ENCODE peak calls at places on chromosomes 3 and 15, in four cellular contexts. U is CD8-positive, alpha-beta T cell; B is astrocyte of the spinal cord; Q is pancreas. M is an unnamed sample.

GRCh38 chr3:97958396-97958795 is 13.8 kb downstream of the RIOX2 start:
- DNase-seq in B (no peak), U (no peak), Q (no peak), M (no peak)

GRCh38 chr3:195900426-195901355 is 7.7 kb downstream of the TNK2 start:
- DNase-seq in B (peak; percentile 72), U (no peak), Q (no peak), M (no peak)

GRCh38 chr3:128458746-128459450 is 7.8 kb downstream of the DNAJB8 start:
- DNase-seq in B (no peak), Q (no peak), U (no peak), M (no peak)

GRCh38 chr3:137763594-137763938 is 549 bp upstream of the SOX14 start:
- DNase-seq in U (no peak), Q (no peak), B (no peak), M (no peak)

GRCh38 chr3:70716832-70717231 is 404.4 kb upstream of the MDFIC2 start:
- DNase-seq in U (no peak), B (peak; percentile 56), Q (no peak), M (no peak)

GRCh38 chr3:163561151-163561550 is 1517.1 kb downstream of the SI start:
- DNase-seq in U (no peak), B (no peak), Q (no peak), M (no peak)

GRCh38 chr15:61184431-61184830 is 44.7 kb downstream of the RORA start:
- DNase-seq in U (no peak), B (no peak), Q (no peak), M (no peak)

GRCh38 chr3:5275529-5275928 is 88.0 kb downstream of the EDEM1 start:
- DNase-seq in U (no peak), B (peak; percentile 71), Q (no peak), M (no peak)

GRCh38 chr3:173825731-173826130 is 428.2 kb downstream of the NLGN1 start:
- DNase-seq in U (no peak), Q (no peak), B (peak; percentile 29), M (no peak)

GRCh38 chr15:70065006-70065722 is 32.6 kb downstream of the TLE3 start:
- DNase-seq in Q (peak; percentile 83), B (no peak), U (no peak), M (no peak)

GRCh38 chr3:8651418-8652322 is 7.1 kb upstream of the SSUH2 start:
- DNase-seq in U (no peak), B (no peak), Q (no peak), M (no peak)

GRCh38 chr3:101026244-101026643 is 33.0 kb upstream of the ABI3BP start:
- DNase-seq in B (no peak), U (no peak), Q (no peak), M (no peak)

GRCh38 chr3:69423756-69424155 is 37.9 kb upstream of the FRMD4B start:
- DNase-seq in B (no peak), Q (no peak), U (no peak), M (no peak)

GRCh38 chr3:134294302-134294925 is 43.8 kb upstream of the RYK start:
- DNase-seq in B (no peak), U (peak; percentile 8), Q (no peak), M (no peak)

GRCh38 chr15:35399901-35400300 is 146.1 kb downstream of the DPH6 start:
- DNase-seq in Q (no peak), B (no peak), U (no peak), M (no peak)

GRCh38 chr15:58486062-58486461 is 54.3 kb downstream of the LIPC start:
- DNase-seq in Q (no peak), U (no peak), B (no peak), M (no peak)

GRCh38 chr15:95988574-95988887 is 342.0 kb upstream of the NR2F2 start:
- DNase-seq in B (peak; percentile 39), Q (no peak), U (no peak), M (no peak)

GRCh38 chr15:73346735-73347312 is 21.9 kb downstream of the HCN4 start:
- DNase-seq in U (peak; percentile 16), Q (peak; percentile 60), B (peak; percentile 15), M (no peak)

GRCh38 chr3:128360243-128360642 is 106.4 kb downstream of the DNAJB8 start:
- DNase-seq in Q (no peak), U (no peak), B (peak; percentile 9), M (no peak)

GRCh38 chr3:18847583-18848197 is 300.6 kb upstream of the KCNH8 start:
- DNase-seq in B (no peak), U (no peak), Q (no peak), M (no peak)

GRCh38 chr15:31457631-31458526 is 131.2 kb downstream of the KLF13 start:
- DNase-seq in U (no peak), Q (no peak), B (peak; percentile 58), M (peak; percentile 70)

GRCh38 chr15:51874751-51875644 is 45.5 kb downstream of the TMOD3 start:
- DNase-seq in U (no peak), Q (no peak), B (peak; percentile 96), M (no peak)

GRCh38 chr15:65303687-65304392 is 637 bp upstream of the RNU5B-1 start:
- DNase-seq in U (peak; percentile 50), Q (peak; percentile 60), B (peak; percentile 56), M (no peak)

GRCh38 chr15:42215854-42216829 is 8.0 kb upstream of the VPS39 start:
- DNase-seq in B (no peak), U (no peak), Q (no peak), M (no peak)

GRCh38 chr15:43469867-43470266 is 23.1 kb downstream of the TP53BP1 start:
- DNase-seq in U (no peak), B (peak; percentile 56), Q (no peak), M (no peak)

GRCh38 chr3:100260081-100260684 is 609 bp upstream of the TBC1D23 start:
- DNase-seq in B (peak; percentile 54), Q (peak; percentile 29), U (no peak), M (no peak)

GRCh38 chr3:88123526-88123925 is 26.2 kb upstream of the C3orf38 start:
- DNase-seq in U (no peak), Q (no peak), B (no peak), M (no peak)

GRCh38 chr3:13508496-13508895 is 28.4 kb downstream of the HDAC11 start:
- DNase-seq in U (no peak), Q (no peak), B (no peak), M (no peak)

GRCh38 chr15:75198560-75199346 is 2.9 kb upstream of the C15orf39 start:
- DNase-seq in Q (no peak), B (peak; percentile 31), U (no peak), M (no peak)

GRCh38 chr15:31383150-31383549 is 56.5 kb downstream of the KLF13 start:
- DNase-seq in Q (no peak), B (no peak), U (no peak), M (no peak)

GRCh38 chr15:90529369-90530249 is at the start of gene CRTC3:
- DNase-seq in B (peak; percentile 28), U (peak; percentile 28), Q (peak; percentile 43), M (peak; percentile 86)

GRCh38 chr3:153026026-153026425 is 136.0 kb upstream of the RAP2B start:
- DNase-seq in Q (no peak), B (peak; percentile 58), U (no peak), M (no peak)

GRCh38 chr15:91552555-91552954 is 301.0 kb upstream of the SLCO3A1 start:
- DNase-seq in B (no peak), Q (no peak), U (no peak), M (no peak)

GRCh38 chr3:71399478-71399877 is 184.1 kb downstream of the FOXP1 start:
- DNase-seq in U (no peak), Q (no peak), B (no peak), M (no peak)

GRCh38 chr15:94324835-94325767 is 93.7 kb downstream of the MCTP2 start:
- DNase-seq in Q (no peak), U (no peak), B (no peak), M (no peak)

GRCh38 chr3:62888778-62889177 is 13.6 kb upstream of the CADPS start:
- DNase-seq in B (no peak), Q (no peak), U (no peak), M (no peak)

DNA sequence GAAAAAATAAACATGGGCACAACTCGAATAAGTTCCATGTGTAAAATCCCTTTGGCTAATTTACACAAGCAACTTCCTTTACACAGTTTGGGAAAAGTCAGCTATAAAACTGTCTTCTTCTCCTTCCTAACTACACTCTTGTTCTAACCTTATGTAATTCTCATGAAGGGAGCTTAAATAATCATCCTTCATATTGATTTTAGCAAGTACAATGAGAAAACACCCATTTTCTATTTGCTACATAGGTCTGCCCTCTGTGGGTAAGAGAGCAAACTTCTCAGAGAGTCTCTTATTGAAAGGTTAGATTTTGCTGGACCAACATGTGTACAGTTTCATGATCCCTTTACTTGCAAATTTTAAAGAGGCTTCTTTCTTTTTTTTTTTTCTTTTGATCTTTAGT is 398.5 kb downstream of the ROBO1 start:
- DNase-seq in B (peak; percentile 49), Q (no peak), U (no peak), M (no peak)
- TF ChIP-seq CTCF in B (peak; percentile 52), Q (no peak), U (no peak), M (peak; percentile 56)

GRCh38 chr3:102224171-102224570 is 210.6 kb upstream of the ZPLD1 start:
- DNase-seq in B (peak; percentile 28), U (no peak), Q (no peak), M (no peak)

GRCh38 chr3:102223139-102223538 is 211.7 kb upstream of the ZPLD1 start:
- DNase-seq in Q (no peak), U (no peak), B (no peak), M (no peak)

GRCh38 chr3:102229062-102229655 is 205.7 kb upstream of the ZPLD1 start:
- DNase-seq in U (peak; percentile 59), B (peak; percentile 77), Q (peak; percentile 59), M (peak; percentile 88)

GRCh38 chr3:102226463-102226862 is 208.4 kb upstream of the ZPLD1 start:
- DNase-seq in U (no peak), B (no peak), Q (no peak), M (no peak)

GRCh38 chr3:102225407-102226132 is 209.2 kb upstream of the ZPLD1 start:
- DNase-seq in U (no peak), B (peak; percentile 82), Q (peak; percentile 7), M (no peak)
- TF ChIP-seq CTCF in U (peak; percentile 53), B (peak; percentile 45), Q (peak; percentile 40), M (peak; percentile 75)

DNA sequence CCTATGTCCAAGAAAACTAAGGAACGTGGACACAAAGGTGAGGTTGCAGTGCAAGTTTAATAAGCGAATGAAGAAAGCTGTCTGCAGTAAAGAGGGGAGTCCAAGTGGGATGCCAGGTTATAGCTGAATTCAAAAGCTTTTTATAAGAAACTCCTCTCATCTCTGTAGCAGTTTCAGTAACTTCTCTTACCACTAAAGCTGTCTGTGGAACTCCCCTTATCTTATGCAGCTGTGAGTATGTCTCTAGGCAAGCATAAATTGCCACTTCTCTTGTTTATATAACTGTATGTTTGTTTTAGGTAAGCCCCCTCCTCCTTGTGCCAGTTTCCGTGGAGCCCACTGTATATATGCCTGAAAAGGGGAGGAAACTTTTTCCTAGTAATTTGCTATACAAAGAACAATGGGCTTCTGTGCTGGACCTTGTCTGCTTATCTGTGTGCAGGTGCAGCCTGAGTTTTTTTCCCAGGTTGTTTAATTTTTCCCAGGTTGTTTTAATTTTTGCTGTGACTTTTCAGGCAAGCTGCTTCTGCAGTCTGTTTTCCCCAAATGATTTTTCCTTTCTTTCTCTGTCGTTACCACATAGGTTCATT is 875.1 kb upstream of the EPHA6 start:
- DNase-seq in Q (peak; percentile 63), B (no peak), U (no peak), M (no peak)
- TF ChIP-seq CTCF in Q (no peak), B (no peak), U (no peak), M (no peak)

DNA sequence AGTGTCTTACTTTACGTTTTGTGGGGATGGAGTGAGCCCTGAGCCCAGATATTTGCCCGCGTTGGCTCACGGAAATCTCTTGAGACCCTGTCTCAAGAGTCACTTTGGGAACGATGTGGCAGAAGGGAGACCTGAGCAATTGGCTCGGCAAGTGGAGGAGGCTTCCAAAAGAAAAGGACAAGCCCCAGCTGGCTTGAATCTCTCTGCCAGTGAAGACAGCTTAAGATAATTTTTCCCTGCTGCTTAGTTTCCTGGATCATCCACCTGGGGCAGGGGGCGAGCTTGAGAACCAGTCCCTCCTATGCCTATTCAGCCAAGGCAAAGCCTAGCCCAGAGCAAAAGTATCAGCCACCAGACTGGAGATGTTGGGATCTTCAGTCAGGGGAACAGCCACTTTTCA is 708 bp downstream of the SEC22A start:
- DNase-seq in B (peak; percentile 12), Q (no peak), U (no peak), M (no peak)
- TF ChIP-seq CTCF in B (peak; percentile 7), Q (no peak), U (no peak), M (peak; percentile 8)

M was measured in osteocyte.